ENCODE peak calls at places on chromosomes 1 and 21, in five cellular contexts. V is heart left ventricle, D is SJCRH30, L is heart right ventricle, Y is prostate gland. X is an unnamed sample.

GRCh38 chr1:41529621-41530395 is 45.3 kb upstream of the EDN2 start:
- DNase-seq in V (no peak), D (no peak), L (no peak), Y (no peak), X (no peak)

GRCh38 chr1:15939181-15940109 is 36.5 kb downstream of the ZBTB17 start:
- DNase-seq in V (no peak), D (no peak), L (no peak), Y (peak; percentile 59), X (peak; percentile 51)

GRCh38 chr21:41768371-41769042 is 1.7 kb upstream of the RIPK4 start:
- DNase-seq in V (no peak), D (no peak), L (no peak), Y (no peak), X (peak; percentile 90)

GRCh38 chr1:154972517-154973343 is 1.8 kb upstream of the CKS1B start:
- DNase-seq in V (peak; percentile 69), D (peak; percentile 87), L (peak; percentile 38), Y (peak; percentile 87), X (peak; percentile 66)

GRCh38 chr1:175864183-175864582 is 120.8 kb upstream of the TNR start:
- DNase-seq in V (no peak), D (no peak), L (no peak), Y (no peak), X (no peak)

GRCh38 chr1:48767957-48768510 is 8.7 kb downstream of the BEND5 start:
- DNase-seq in V (no peak), D (no peak), L (no peak), Y (no peak), X (no peak)

GRCh38 chr1:9744106-9744799 is 79.5 kb downstream of the CLSTN1 start:
- DNase-seq in V (no peak), D (no peak), L (no peak), Y (no peak), X (no peak)

GRCh38 chr1:211829343-211830054 is 1.1 kb downstream of the LPGAT1 start:
- DNase-seq in V (peak; percentile 33), D (peak; percentile 67), L (peak; percentile 33), Y (peak; percentile 26), X (peak; percentile 74)

DNA sequence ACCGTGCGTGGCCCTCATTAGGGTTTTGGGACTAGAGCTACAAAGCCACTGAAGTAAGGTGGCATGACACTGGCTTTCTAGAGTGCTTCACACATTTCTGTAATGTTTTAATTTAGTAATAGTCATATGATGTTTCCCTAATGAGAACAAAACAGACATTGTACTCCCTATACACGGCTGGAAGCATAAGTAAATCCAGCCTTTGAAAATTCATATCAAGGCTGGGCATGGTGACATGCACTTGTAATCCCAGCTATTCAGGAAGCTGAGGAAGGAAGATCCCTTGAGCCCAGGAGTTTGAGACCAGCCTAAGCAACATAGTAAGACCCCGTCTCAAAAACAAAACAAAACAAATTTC is 7.4 kb downstream of the USP48 start:
- DNase-seq in V (no peak), D (no peak), L (no peak), Y (no peak), X (no peak)
- H3K27ac ChIP-seq in V (no peak overlapping the region), D (no peak overlapping the region), L (no peak overlapping the region), Y (no peak overlapping the region), X (peak overlapping the region; percentile 4)

GRCh38 chr1:221429262-221429661 is 312.6 kb downstream of the DUSP10 start:
- DNase-seq in V (no peak), D (no peak), L (no peak), Y (no peak), X (no peak)

GRCh38 chr1:221435510-221435909 is 306.4 kb downstream of the DUSP10 start:
- DNase-seq in V (no peak), D (no peak), L (no peak), Y (no peak), X (no peak)

GRCh38 chr1:221430133-221430960 is 311.5 kb downstream of the DUSP10 start:
- DNase-seq in V (no peak), D (no peak), L (no peak), Y (no peak), X (no peak)

GRCh38 chr1:221431068-221431651 is 310.7 kb downstream of the DUSP10 start:
- DNase-seq in V (no peak), D (no peak), L (no peak), Y (no peak), X (no peak)

GRCh38 chr1:221431968-221432367 is 309.9 kb downstream of the DUSP10 start:
- DNase-seq in V (no peak), D (no peak), L (no peak), Y (no peak), X (no peak)
- H3K27ac ChIP-seq in V (no peak overlapping the region), D (no peak overlapping the region), L (no peak overlapping the region), Y (no peak overlapping the region), X (no peak overlapping the region)

GRCh38 chr1:10900691-10901090 is 104.2 kb upstream of the CASZ1 start:
- DNase-seq in V (no peak), D (no peak), L (no peak), Y (no peak), X (peak; percentile 51)
- H3K27ac ChIP-seq in V (no peak overlapping the region), D (no peak overlapping the region), L (no peak overlapping the region), Y (peak overlapping the region; percentile 30), X (peak overlapping the region; percentile 38)

DNA sequence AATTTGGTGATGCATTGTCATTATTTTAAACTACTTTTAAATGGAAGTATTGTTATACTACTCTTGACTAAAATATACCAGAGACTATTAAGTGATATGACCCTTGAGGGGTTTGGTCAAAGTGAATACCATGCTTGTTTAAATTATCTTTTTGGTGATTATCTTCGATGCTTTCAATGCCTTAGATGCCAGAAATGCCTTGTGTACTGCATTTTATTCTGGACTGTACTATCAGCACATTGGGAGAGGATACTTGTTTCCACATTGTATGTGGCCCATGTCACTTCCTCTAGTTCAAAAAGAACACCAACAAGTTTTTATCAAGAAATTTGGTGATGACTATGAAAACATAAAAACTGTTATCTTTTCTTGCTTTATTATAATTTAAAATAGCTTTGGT is 16.3 kb downstream of the MAP3K7CL start:
- DNase-seq in V (no peak), D (no peak), L (no peak), Y (no peak), X (no peak)
- H3K27ac ChIP-seq in V (peak overlapping the region; percentile 85), D (peak overlapping the region; percentile 93), L (peak overlapping the region; percentile 84), Y (peak overlapping the region; percentile 48), X (no peak overlapping the region)

GRCh38 chr1:31924839-31925238 is 13.3 kb downstream of the PTP4A2 start:
- DNase-seq in V (no peak), D (no peak), L (no peak), Y (no peak), X (no peak)

GRCh38 chr1:31926252-31926651 is 11.9 kb downstream of the PTP4A2 start:
- DNase-seq in V (no peak), D (no peak), L (no peak), Y (no peak), X (no peak)

GRCh38 chr1:31926846-31927660 is 11.1 kb downstream of the PTP4A2 start:
- DNase-seq in V (no peak), D (no peak), L (no peak), Y (no peak), X (no peak)

GRCh38 chr1:31920986-31921385 is 17.2 kb downstream of the PTP4A2 start:
- DNase-seq in V (no peak), D (no peak), L (no peak), Y (no peak), X (no peak)

DNA sequence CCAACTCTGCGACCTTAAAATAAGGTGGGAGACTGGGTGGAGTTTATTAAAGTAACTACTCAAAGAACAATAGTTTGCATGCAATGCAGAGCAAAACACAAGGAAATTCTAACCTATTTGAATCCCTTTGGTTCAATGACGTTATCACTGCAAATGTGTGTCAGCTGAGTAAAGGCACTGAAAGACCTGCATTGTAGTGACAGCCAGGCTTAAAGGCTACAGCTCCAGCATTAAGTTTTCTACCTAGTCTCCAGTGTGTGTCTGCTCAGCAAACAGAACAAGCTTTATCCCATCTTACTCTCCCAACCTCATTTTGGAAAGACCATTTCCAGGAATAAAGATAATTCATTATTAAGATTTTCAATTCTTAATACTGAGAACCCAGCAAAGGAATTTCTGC is 14.3 kb downstream of the PTP4A2 start:
- DNase-seq in V (no peak), D (no peak), L (no peak), Y (no peak), X (no peak)
- H3K27ac ChIP-seq in V (no peak overlapping the region), D (no peak overlapping the region), L (no peak overlapping the region), Y (no peak overlapping the region), X (peak overlapping the region; percentile 61)

GRCh38 chr1:151981178-151981525 is 12.5 kb downstream of the S100A10 start:
- DNase-seq in V (no peak), D (peak; percentile 45), L (no peak), Y (no peak), X (no peak)

GRCh38 chr1:151985270-151985669 is 8.4 kb downstream of the S100A10 start:
- DNase-seq in V (no peak), D (no peak), L (no peak), Y (no peak), X (no peak)

GRCh38 chr1:151980287-151981177 is 13.1 kb downstream of the S100A10 start:
- DNase-seq in V (peak; percentile 50), D (peak; percentile 27), L (no peak), Y (no peak), X (no peak)

GRCh38 chr1:151984313-151984956 is 9.2 kb downstream of the S100A10 start:
- DNase-seq in V (no peak), D (no peak), L (no peak), Y (no peak), X (no peak)

DNA sequence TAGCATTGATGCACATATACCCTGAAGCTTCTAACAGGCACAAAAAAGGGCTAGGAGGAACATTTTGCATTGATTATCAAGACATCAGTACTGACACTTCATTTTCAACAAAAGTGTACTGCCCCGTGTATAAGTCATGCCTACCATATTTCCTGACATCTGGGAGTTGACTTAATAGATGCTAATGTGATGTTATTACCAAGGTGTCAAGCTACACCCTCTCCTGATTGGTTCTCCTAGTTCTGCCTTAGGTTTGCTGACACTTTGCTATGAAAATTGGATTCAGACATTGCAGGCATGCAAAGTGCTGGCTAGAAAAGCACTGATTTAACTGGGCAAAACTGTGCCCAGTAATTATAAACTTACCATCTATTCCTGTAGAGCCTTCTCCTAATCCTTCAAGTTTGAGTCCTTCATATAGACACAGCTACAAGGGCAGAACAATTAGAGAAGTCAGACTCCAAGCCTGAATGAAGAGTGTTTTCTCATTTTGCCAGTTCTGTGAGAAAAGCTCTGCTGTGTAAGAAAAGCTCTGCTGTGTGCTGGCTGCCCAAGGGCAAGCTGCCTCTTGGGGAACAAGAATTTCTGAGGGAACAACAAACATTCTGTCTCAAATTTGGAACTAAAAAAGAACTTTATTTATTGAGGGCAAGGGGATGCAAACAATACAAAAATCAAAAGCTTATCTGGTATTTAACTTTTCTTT is 11.2 kb downstream of the S100A10 start:
- DNase-seq in V (no peak), D (no peak), L (no peak), Y (no peak), X (no peak)
- H3K27ac ChIP-seq in V (no peak overlapping the region), D (no peak overlapping the region), L (no peak overlapping the region), Y (no peak overlapping the region), X (no peak overlapping the region)

DNA sequence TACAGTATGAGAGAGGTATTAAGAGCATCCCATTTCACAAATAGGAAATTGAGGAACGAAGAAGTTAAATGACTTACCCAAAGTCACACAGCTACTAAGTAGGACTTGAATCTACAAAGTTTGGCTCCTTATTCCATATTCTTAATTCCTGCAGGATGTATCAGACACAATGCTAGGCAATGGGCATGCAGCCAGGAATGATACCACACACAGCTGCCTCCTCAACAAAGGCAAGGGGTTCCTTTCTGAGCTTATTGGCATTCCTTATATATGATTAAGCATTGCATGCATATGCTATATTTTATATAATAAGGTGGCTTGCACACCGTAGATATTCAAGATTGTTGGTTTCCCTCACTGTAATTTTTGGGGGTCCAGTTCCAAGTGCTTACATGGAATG is 34.2 kb upstream of the JUN start:
- DNase-seq in V (no peak), D (peak; percentile 87), L (no peak), Y (no peak), X (no peak)
- H3K27ac ChIP-seq in V (no peak overlapping the region), D (peak overlapping the region; percentile 23), L (no peak overlapping the region), Y (no peak overlapping the region), X (no peak overlapping the region)

GRCh38 chr1:80441664-80442063 is 1359.1 kb upstream of the ADGRL2 start:
- DNase-seq in V (no peak), D (no peak), L (no peak), Y (no peak), X (no peak)
- H3K27ac ChIP-seq in V (no peak overlapping the region), D (no peak overlapping the region), L (no peak overlapping the region), Y (no peak overlapping the region), X (no peak overlapping the region)

X was measured in Peyer's patch.